ENCODE peak calls at places on chromosomes 11 and 22, in eight cellular contexts. O is body of pancreas; Q is lung; W is tibial nerve; S is CD4-positive, alpha-beta memory T cell; C is GM23248; E is sigmoid colon; Z is testis. R is an unnamed sample.

GRCh38 chr11:68653486-68654430 is 30.6 kb upstream of the GAL start:
- DNase-seq in C (no peak), S (no peak), Z (no peak), E (no peak), O (no peak), Q (no peak), W (no peak), R (peak; percentile 58)

GRCh38 chr11:7673724-7674434 is 579 bp upstream of the CYB5R2 start:
- DNase-seq in W (no peak), C (peak; percentile 48), E (peak; percentile 72), Z (peak; percentile 67), S (no peak), O (peak; percentile 50), Q (no peak), R (peak; percentile 87)

GRCh38 chr11:19367051-19367709 is 126.4 kb upstream of the E2F8 start:
- DNase-seq in E (no peak), Q (no peak), W (no peak), C (peak; percentile 90), S (no peak), Z (no peak), O (no peak), R (no peak)

GRCh38 chr11:22829231-22830081 is at the start of gene SVIP:
- DNase-seq in Q (peak; percentile 97), W (peak; percentile 83), S (peak; percentile 89), E (peak; percentile 96), O (peak; percentile 98), Z (peak; percentile 97), C (peak; percentile 76), R (peak; percentile 92)

GRCh38 chr11:2399488-2400068 is 972 bp upstream of the TSSC4 start:
- DNase-seq in Z (no peak), O (no peak), Q (no peak), C (peak; percentile 64), S (no peak), W (no peak), E (no peak), R (peak; percentile 92)

GRCh38 chr11:19349340-19350025 is 108.7 kb upstream of the E2F8 start:
- DNase-seq in Z (no peak), S (no peak), Q (no peak), E (no peak), O (no peak), W (no peak), C (no peak), R (no peak)

GRCh38 chr11:34851916-34852315 is 64.3 kb downstream of the APIP start:
- DNase-seq in Q (no peak), O (no peak), C (no peak), W (no peak), Z (no peak), S (no peak), E (no peak), R (no peak)

GRCh38 chr11:2142762-2143202 is 3.6 kb upstream of the IGF2 start:
- DNase-seq in O (no peak), W (no peak), C (peak; percentile 64), E (no peak), S (no peak), Q (no peak), Z (no peak), R (peak; percentile 97)

GRCh38 chr11:93986716-93987115 is 34.4 kb upstream of the HEPHL1 start:
- DNase-seq in E (no peak), S (no peak), C (peak; percentile 46), O (peak; percentile 55), Z (peak; percentile 55), Q (no peak), W (no peak), R (no peak)

GRCh38 chr11:45400594-45400993 is 114.5 kb upstream of the SYT13 start:
- DNase-seq in C (peak; percentile 77), O (no peak), E (no peak), Q (no peak), Z (no peak), S (no peak), W (no peak), R (peak; percentile 90)

GRCh38 chr11:122628691-122629555 is 26.6 kb upstream of the UBASH3B start:
- DNase-seq in W (peak; percentile 45), C (peak; percentile 87), Z (peak; percentile 83), E (peak; percentile 80), Q (peak; percentile 71), S (peak; percentile 60), O (peak; percentile 73), R (peak; percentile 91)

GRCh38 chr22:24187731-24188644 is 6.7 kb downstream of the SUSD2 start:
- DNase-seq in Z (no peak), Q (no peak), S (no peak), W (no peak), E (peak; percentile 59), C (no peak), O (no peak), R (peak; percentile 72)

GRCh38 chr11:10623797-10624761 is 55.6 kb upstream of the LYVE1 start:
- DNase-seq in Q (peak; percentile 71), C (peak; percentile 22), S (no peak), O (peak; percentile 23), E (peak; percentile 76), Z (peak; percentile 36), W (no peak), R (no peak)

GRCh38 chr11:64862914-64863313 is 15.5 kb downstream of the EHD1 start:
- DNase-seq in S (no peak), Q (no peak), C (no peak), O (no peak), Z (no peak), E (peak; percentile 73), W (no peak), R (no peak)

GRCh38 chr11:117045196-117045595 is 53.0 kb downstream of the SIK3 start:
- DNase-seq in E (no peak), O (peak; percentile 47), Z (no peak), S (no peak), W (no peak), Q (no peak), C (peak; percentile 40), R (peak; percentile 62)

GRCh38 chr11:35303596-35304392 is 115.6 kb downstream of the SLC1A2 start:
- DNase-seq in Q (peak; percentile 76), W (peak; percentile 33), O (peak; percentile 59), E (peak; percentile 94), Z (peak; percentile 52), S (no peak), C (peak; percentile 95), R (peak; percentile 68)

GRCh38 chr11:29317669-29318068 is 699.2 kb downstream of the KCNA4 start:
- DNase-seq in O (no peak), C (peak; percentile 50), E (no peak), Z (no peak), Q (no peak), S (no peak), W (no peak), R (peak; percentile 76)

GRCh38 chr11:67422894-67423293 is 5.4 kb upstream of the RPS6KB2 start:
- DNase-seq in C (no peak), O (no peak), E (no peak), Q (no peak), W (no peak), Z (no peak), S (no peak), R (no peak)

GRCh38 chr22:39471421-39472141 is 14.8 kb downstream of the MGAT3 start:
- DNase-seq in E (no peak), S (no peak), C (peak; percentile 48), O (no peak), W (no peak), Z (no peak), Q (peak; percentile 48), R (no peak)

GRCh38 chr11:67581469-67581868 is 2.1 kb upstream of the GSTP1 start:
- DNase-seq in Q (peak; percentile 81), Z (no peak), E (no peak), S (no peak), O (peak; percentile 62), W (no peak), C (no peak), R (no peak)

GRCh38 chr22:37496651-37497599 is 10.7 kb upstream of the MFNG start:
- DNase-seq in Z (no peak), C (peak; percentile 92), O (no peak), E (no peak), W (no peak), S (no peak), Q (no peak), R (peak; percentile 99)

GRCh38 chr11:44316388-44317240 is 6.7 kb upstream of the ALX4 start:
- DNase-seq in O (peak; percentile 30), Z (no peak), E (no peak), S (no peak), W (no peak), C (peak; percentile 23), Q (no peak), R (no peak)

GRCh38 chr11:21625982-21626381 is 566.9 kb upstream of the ANO5 start:
- DNase-seq in S (no peak), C (peak; percentile 2), O (no peak), Q (peak; percentile 46), E (peak; percentile 60), W (no peak), Z (peak; percentile 16), R (no peak)
- H3K27me3 ChIP-seq in S (no peaks in the 10 kb centered on the region), C (no peaks in the 10 kb centered on the region), O (no peaks in the 10 kb centered on the region), Q (no peaks in the 10 kb centered on the region), E (no peaks in the 10 kb centered on the region), W (no peaks in the 10 kb centered on the region), Z (no peaks in the 10 kb centered on the region), R (no peaks in the 10 kb centered on the region)

DNA sequence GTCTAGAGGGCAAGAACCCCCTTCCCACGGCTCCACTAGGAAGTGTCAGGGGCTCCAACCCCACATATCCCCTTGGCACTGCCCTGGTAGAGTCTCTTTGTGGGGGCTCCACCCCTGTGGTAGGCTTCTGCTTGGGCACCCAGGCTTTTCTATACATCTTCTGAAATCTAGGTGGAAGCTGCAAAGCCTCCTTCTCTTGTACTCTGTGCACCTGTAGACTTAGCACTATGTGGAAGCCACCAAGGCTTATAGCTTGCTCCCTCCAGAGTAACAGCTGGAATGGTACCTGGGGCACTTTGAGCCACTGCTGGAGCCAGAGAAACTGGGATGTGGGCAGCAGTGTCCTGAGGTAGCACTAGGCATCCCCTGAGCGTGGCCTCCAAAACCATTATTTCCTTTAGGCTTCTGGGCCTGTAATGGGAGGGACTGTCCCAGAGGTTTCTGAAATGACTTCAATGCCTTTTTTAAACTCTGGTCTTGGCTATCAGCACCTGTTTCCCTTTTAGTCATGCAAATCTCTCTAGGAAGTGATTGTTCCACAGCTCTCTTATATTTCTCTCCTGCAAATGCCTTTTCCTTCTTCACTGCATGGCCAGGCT is 68.4 kb downstream of the TRAF6 start:
- DNase-seq in Q (no peak), S (no peak), Z (no peak), O (no peak), W (no peak), C (no peak), E (no peak), R (no peak)
- H3K4me3 ChIP-seq in Q (no peak overlapping the region), S (no peak overlapping the region), Z (no peak overlapping the region), O (no peak overlapping the region), W (no peak overlapping the region), C (no peak overlapping the region), E (no peak overlapping the region), R (no peak overlapping the region)

GRCh38 chr22:48753752-48754517 is 1073.7 kb downstream of the BRD1 start:
- DNase-seq in E (peak; percentile 38), Z (peak; percentile 6), S (no peak), O (no peak), Q (peak; percentile 22), C (no peak), W (no peak), R (no peak)
- H3K9me3 ChIP-seq in E (no peaks in the 10 kb centered on the region), Z (no peaks in the 10 kb centered on the region), S (no peaks in the 10 kb centered on the region), O (no peaks in the 10 kb centered on the region), Q (no peaks in the 10 kb centered on the region), C (no peaks in the 10 kb centered on the region), W (no peaks in the 10 kb centered on the region), R (no peaks in the 10 kb centered on the region)

DNA sequence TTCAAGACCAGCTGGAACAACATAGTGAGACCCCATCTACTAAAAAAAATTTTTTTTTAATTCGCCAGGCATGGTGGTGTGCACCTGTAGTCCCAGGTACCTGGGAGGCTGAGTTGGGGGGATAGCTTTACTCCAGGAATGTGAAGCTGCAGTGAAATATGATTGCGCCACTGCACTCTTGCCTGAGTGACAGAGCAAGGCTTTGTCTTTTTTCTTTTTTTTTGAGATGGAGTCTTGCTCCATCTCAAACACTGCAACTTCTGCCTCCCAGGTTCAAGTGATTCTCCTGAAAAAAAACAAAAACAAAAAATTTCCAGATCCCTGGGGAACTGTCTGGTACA is 16.3 kb downstream of the ASCC2 start:
- DNase-seq in Q (no peak), C (no peak), E (no peak), W (no peak), O (no peak), S (no peak), Z (no peak), R (no peak)
- H3K27me3 ChIP-seq in Q (no peaks in the 10 kb centered on the region), C (no peaks in the 10 kb centered on the region), E (no peaks in the 10 kb centered on the region), W (no peaks in the 10 kb centered on the region), O (no peaks in the 10 kb centered on the region), S (no peaks in the 10 kb centered on the region), Z (no peaks in the 10 kb centered on the region), R (no peaks in the 10 kb centered on the region)

R was measured in osteoblast.